ENCODE peak calls at places on chromosomes 3 and 15, in ten cellular contexts. T, A, O, U, C, S, Z, V, Y and B are unnamed samples.

GRCh38 chr15:83129791-83130190 is 22.3 kb downstream of the TM6SF1 start:
- DNase-seq in A (no peak), C (no peak), O (no peak), Z (no peak), S (no peak), V (no peak), T (no peak), U (no peak), Y (no peak), B (no peak)

GRCh38 chr3:69161587-69162196 is 39.3 kb upstream of the LMOD3 start:
- DNase-seq in Y (no peak), Z (no peak), V (no peak), U (no peak), S (no peak), A (no peak), O (peak; percentile 29), C (no peak), T (peak; percentile 27), B (no peak)

GRCh38 chr3:123660900-123661299 is 76.0 kb upstream of the HACD2 start:
- DNase-seq in Y (peak; percentile 92), A (peak; percentile 86), S (peak; percentile 98), C (peak; percentile 94), O (peak; percentile 100), U (peak; percentile 87), V (no peak), T (peak; percentile 98), Z (peak; percentile 97), B (peak; percentile 91)

GRCh38 chr3:4600526-4600925 is 107.4 kb downstream of the ITPR1 start:
- DNase-seq in C (no peak), U (no peak), Y (no peak), S (no peak), V (no peak), O (no peak), A (no peak), T (no peak), Z (no peak), B (no peak)

GRCh38 chr3:131789188-131789587 is 245.6 kb downstream of the CPNE4 start:
- DNase-seq in O (no peak), C (no peak), A (no peak), Z (no peak), T (no peak), U (no peak), S (no peak), V (no peak), Y (no peak), B (no peak)

GRCh38 chr3:107206141-107206540 is 171.1 kb upstream of the CCDC54 start:
- DNase-seq in O (peak; percentile 41), Y (no peak), Z (no peak), C (no peak), T (no peak), S (peak; percentile 23), U (no peak), A (no peak), V (no peak), B (no peak)

GRCh38 chr3:129180461-129180860 is 3.2 kb downstream of the CNBP start:
- DNase-seq in Y (no peak), O (peak; percentile 25), U (no peak), Z (no peak), S (no peak), A (no peak), T (no peak), C (no peak), V (no peak), B (no peak)

GRCh38 chr3:197022405-197023231 is 7.0 kb downstream of the MELTF start:
- DNase-seq in O (no peak), Z (no peak), U (no peak), S (no peak), T (no peak), V (no peak), Y (no peak), C (no peak), A (peak; percentile 42), B (no peak)

GRCh38 chr15:52733078-52733477 is 53.9 kb upstream of the ATOSA start:
- DNase-seq in Z (no peak), S (no peak), V (no peak), C (no peak), T (no peak), A (no peak), O (no peak), Y (no peak), U (no peak), B (no peak)

GRCh38 chr15:68214838-68215234 is 9.7 kb upstream of the CALML4 start:
- DNase-seq in Y (no peak), T (no peak), C (no peak), U (no peak), V (no peak), Z (no peak), S (no peak), O (no peak), A (no peak), B (peak; percentile 43)

GRCh38 chr15:83682476-83683162 is 28.7 kb downstream of the ADAMTSL3 start:
- DNase-seq in Z (no peak), C (no peak), V (no peak), A (no peak), S (no peak), Y (no peak), U (no peak), T (no peak), O (no peak), B (no peak)

GRCh38 chr3:166446291-166446690 is 609.1 kb upstream of the BCHE start:
- DNase-seq in C (no peak), Y (no peak), V (no peak), O (peak; percentile 74), A (no peak), S (peak; percentile 61), Z (no peak), U (no peak), T (no peak), B (no peak)

GRCh38 chr15:40936709-40937666 is 7.8 kb downstream of the DLL4 start:
- DNase-seq in Y (no peak), U (no peak), V (no peak), A (no peak), C (no peak), O (peak; percentile 60), Z (no peak), S (peak; percentile 32), T (no peak), B (no peak)

GRCh38 chr3:55402886-55403605 is 84.1 kb downstream of the WNT5A start:
- DNase-seq in T (no peak), O (peak; percentile 41), C (no peak), A (no peak), V (no peak), Z (no peak), Y (no peak), U (no peak), S (peak; percentile 34), B (no peak)

GRCh38 chr3:64341355-64341754 is 116.1 kb upstream of the PRICKLE2 start:
- DNase-seq in A (no peak), T (peak; percentile 53), S (peak; percentile 46), Y (no peak), V (no peak), C (no peak), Z (peak; percentile 86), O (peak; percentile 68), U (no peak), B (no peak)

GRCh38 chr3:12423918-12424634 is 60.2 kb upstream of the TSEN2 start:
- DNase-seq in S (peak; percentile 66), V (no peak), O (peak; percentile 78), T (no peak), Z (no peak), C (no peak), U (no peak), A (no peak), Y (no peak), B (no peak)

GRCh38 chr3:111733154-111733553 is 125.9 kb upstream of the PHLDB2 start:
- DNase-seq in Z (peak; percentile 8), A (no peak), U (no peak), C (no peak), V (no peak), S (no peak), Y (no peak), T (no peak), O (no peak), B (no peak)

GRCh38 chr3:157859541-157859940 is 246.7 kb downstream of the SHOX2 start:
- DNase-seq in C (no peak), O (no peak), A (no peak), T (no peak), S (no peak), Y (no peak), U (no peak), V (no peak), Z (no peak), B (no peak)

GRCh38 chr3:189921770-189922169 is 198.9 kb downstream of the P3H2 start:
- DNase-seq in O (no peak), Y (no peak), Z (no peak), V (no peak), S (no peak), U (no peak), A (no peak), C (no peak), T (no peak), B (no peak)
- H3K36me3 ChIP-seq in O (no peaks in the 10 kb centered on the region), Y (no peaks in the 10 kb centered on the region), Z (no peaks in the 10 kb centered on the region), V (no peaks in the 10 kb centered on the region), S (no peaks in the 10 kb centered on the region), U (no peaks in the 10 kb centered on the region), A (no peaks in the 10 kb centered on the region), C (no peaks in the 10 kb centered on the region), T (no peaks in the 10 kb centered on the region), B (no peaks in the 10 kb centered on the region)

DNA sequence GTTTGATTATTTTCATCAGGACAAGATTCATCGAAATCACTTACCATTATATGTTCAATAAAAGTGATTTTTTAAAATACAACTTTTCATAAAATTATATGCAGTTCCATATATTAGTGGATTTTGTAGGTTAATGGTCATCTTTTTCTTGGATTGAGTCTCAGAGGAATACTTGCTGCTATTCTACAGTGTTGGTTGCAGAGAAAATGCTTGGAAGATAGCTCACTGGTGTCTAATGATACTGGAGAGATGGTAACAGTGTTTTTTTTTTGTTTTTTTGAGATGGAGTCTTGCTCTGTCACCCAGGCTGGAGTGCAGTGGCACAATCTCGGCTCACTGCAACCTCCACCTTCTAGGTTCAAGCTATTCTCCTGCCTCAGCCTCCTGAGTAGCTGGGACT is 143.3 kb downstream of the TCF12 start:
- DNase-seq in U (no peak), Z (no peak), T (no peak), V (no peak), O (no peak), A (no peak), S (no peak), C (no peak), Y (no peak), B (no peak)
- H3K4me1 ChIP-seq in U (no peaks in the 10 kb centered on the region), Z (peaks cover 42% of the 10 kb centered on the region), T (no peaks in the 10 kb centered on the region), V (peaks cover 4% of the 10 kb centered on the region), O (peaks cover 6% of the 10 kb centered on the region), A (no peaks in the 10 kb centered on the region), S (peaks cover 36% of the 10 kb centered on the region), C (peaks cover 1% of the 10 kb centered on the region), Y (peaks cover 20% of the 10 kb centered on the region), B (peaks cover 10% of the 10 kb centered on the region)

DNA sequence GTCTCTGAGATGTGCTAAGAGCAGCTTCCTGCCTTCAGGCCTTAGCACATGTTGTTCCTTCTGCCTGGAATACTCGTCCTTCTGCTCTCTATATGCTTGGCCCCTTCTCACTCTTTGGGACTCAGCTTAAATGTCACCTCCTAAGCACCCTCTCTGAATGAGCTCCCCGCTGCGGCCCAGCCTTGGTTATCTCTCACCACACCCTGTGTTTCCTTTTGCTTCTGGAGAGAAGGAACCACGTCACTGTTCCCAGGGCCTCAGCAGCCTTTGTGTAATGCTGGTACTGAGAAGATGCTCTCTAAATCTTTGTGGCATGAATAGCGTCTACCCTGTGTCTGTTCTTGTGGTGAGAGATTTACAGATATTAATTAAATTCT is 2.2 kb downstream of the FAH start:
- DNase-seq in V (no peak), C (no peak), Y (no peak), Z (no peak), T (no peak), S (no peak), O (no peak), A (no peak), U (no peak), B (no peak)
- H3K36me3 ChIP-seq in V (no peaks in the 10 kb centered on the region), C (no peaks in the 10 kb centered on the region), Y (no peaks in the 10 kb centered on the region), Z (peaks cover 18% of the 10 kb centered on the region), T (no peaks in the 10 kb centered on the region), S (no peaks in the 10 kb centered on the region), O (peaks cover 5% of the 10 kb centered on the region), A (no peaks in the 10 kb centered on the region), U (no peaks in the 10 kb centered on the region), B (peaks cover 9% of the 10 kb centered on the region)

GRCh38 chr3:9416139-9416780 is 18.8 kb downstream of the SETD5 start:
- DNase-seq in Z (no peak), C (no peak), T (no peak), V (no peak), Y (no peak), O (peak; percentile 28), A (no peak), U (no peak), S (peak; percentile 10), B (no peak)
- H3K4me1 ChIP-seq in Z (peaks cover 80% of the 10 kb centered on the region), C (peaks cover 50% of the 10 kb centered on the region), T (peaks cover 4% of the 10 kb centered on the region), V (peaks cover 25% of the 10 kb centered on the region), Y (peaks cover 73% of the 10 kb centered on the region), O (peaks cover 8% of the 10 kb centered on the region), A (no peaks in the 10 kb centered on the region), U (peaks cover 14% of the 10 kb centered on the region), S (peaks cover 6% of the 10 kb centered on the region), B (peaks cover 46% of the 10 kb centered on the region)